ENCODE peak calls at places on chromosomes 13 and 19, in five cellular contexts. Y is A549, Z is psoas muscle, C is uterus, N is A673. D is an unnamed sample. For H3K4me1, the result is how much of the 10 kb centered on the place peaks cover.

GRCh38 chr13:25180795-25181537 is 8.9 kb upstream of the AMER2 start:
- DNase-seq in Y (no peak), Z (no peak), C (no peak), N (peak), D (no peak)

GRCh38 chr13:29737061-29737460 is 113.4 kb downstream of the UBL3 start:
- DNase-seq in Y (no peak), Z (no peak), C (no peak), N (no peak), D (no peak)

GRCh38 chr19:45294291-45295029 is 28.2 kb downstream of the CKM start:
- DNase-seq in Y (no peak), Z (peak), C (no peak), N (no peak), D (no peak)

GRCh38 chr13:103931396-103931795 is 865.2 kb upstream of the SLC10A2 start:
- DNase-seq in Y (no peak), Z (no peak), C (no peak), N (peak), D (no peak)

GRCh38 chr13:95471960-95472359 is 80.6 kb upstream of the CLDN10 start:
- DNase-seq in Y (no peak), Z (no peak), C (no peak), N (no peak), D (no peak)

GRCh38 chr13:50357586-50358118 is 342.4 kb downstream of the KCNRG start:
- DNase-seq in Y (no peak), Z (no peak), C (peak), N (no peak), D (peak)

GRCh38 chr19:40210919-40211318 is 7.3 kb downstream of the TTC9B start:
- DNase-seq in Y (no peak), Z (no peak), C (no peak), N (no peak), D (no peak)

GRCh38 chr19:20472854-20473253 is 92.7 kb downstream of the ZNF737 start:
- DNase-seq in Y (no peak), Z (no peak), C (no peak), N (no peak), D (no peak)

GRCh38 chr19:51531349-51532315 is at the start of gene SIGLEC6:
- DNase-seq in Y (no peak), Z (peak), C (peak), N (no peak), D (no peak)

GRCh38 chr13:95246292-95247082 is 54.8 kb downstream of the ABCC4 start:
- DNase-seq in Y (no peak), Z (no peak), C (no peak), N (no peak), D (no peak)

GRCh38 chr19:3398114-3398899 is 31.9 kb downstream of the NFIC start:
- DNase-seq in Y (no peak), Z (peak), C (peak), N (no peak), D (no peak)

GRCh38 chr19:4369888-4370260 is 26.5 kb downstream of the MPND start:
- DNase-seq in Y (no peak), Z (peak), C (no peak), N (peak), D (peak)

GRCh38 chr19:10105241-10106099 is 692 bp upstream of the PPAN start:
- DNase-seq in Y (no peak), Z (no peak), C (no peak), N (no peak), D (no peak)

GRCh38 chr13:97302611-97303010 is 80.5 kb downstream of the MBNL2 start:
- DNase-seq in Y (no peak), Z (no peak), C (no peak), N (no peak), D (no peak)

GRCh38 chr13:97298816-97299215 is 76.7 kb downstream of the MBNL2 start:
- DNase-seq in Y (no peak), Z (no peak), C (no peak), N (no peak), D (no peak)

GRCh38 chr13:97306106-97306505 is 84.0 kb downstream of the MBNL2 start:
- DNase-seq in Y (no peak), Z (no peak), C (no peak), N (no peak), D (no peak)

GRCh38 chr13:97300871-97301270 is 78.7 kb downstream of the MBNL2 start:
- DNase-seq in Y (no peak), Z (no peak), C (no peak), N (no peak), D (peak)

DNA sequence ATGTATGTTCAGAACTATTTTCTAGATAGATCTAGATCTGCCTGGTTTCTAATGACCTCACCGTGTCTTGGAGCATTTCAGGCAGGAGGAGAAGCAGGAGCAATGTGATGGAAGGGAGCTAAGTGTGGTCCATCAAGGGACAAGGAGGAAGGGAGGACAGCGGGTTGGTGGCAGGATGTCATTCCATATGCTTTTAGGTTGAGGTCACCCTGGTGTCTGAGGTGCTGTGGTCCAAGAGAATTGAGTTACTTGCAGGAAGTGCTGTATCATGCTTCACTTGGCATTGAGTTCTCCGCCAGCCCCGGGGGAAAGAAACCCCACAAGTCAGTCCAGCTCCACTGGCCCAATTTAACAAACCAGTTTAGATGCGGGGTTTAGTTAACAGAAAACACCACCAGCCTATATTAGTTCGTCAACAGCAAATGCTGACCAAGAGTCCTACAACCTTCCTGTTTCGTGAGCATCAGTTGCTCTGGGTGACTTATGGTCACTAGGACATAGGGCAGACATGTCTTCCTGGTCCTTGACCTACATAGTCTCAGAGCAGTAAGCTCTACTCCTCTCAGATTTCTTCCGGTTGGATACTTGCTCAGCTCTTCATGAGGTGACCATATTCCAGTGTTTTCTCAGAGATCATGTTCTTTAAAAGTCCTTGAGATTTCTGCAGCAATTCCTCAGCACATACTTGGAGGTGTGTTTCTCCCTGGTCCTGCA is 79.4 kb downstream of the MBNL2 start:
- DNase-seq in Y (no peak), Z (no peak), C (no peak), N (no peak), D (peak)
- H3K4me1 ChIP-seq in Y (half or more), Z (half or more), C (under half), N (under half), D (under half)

DNA sequence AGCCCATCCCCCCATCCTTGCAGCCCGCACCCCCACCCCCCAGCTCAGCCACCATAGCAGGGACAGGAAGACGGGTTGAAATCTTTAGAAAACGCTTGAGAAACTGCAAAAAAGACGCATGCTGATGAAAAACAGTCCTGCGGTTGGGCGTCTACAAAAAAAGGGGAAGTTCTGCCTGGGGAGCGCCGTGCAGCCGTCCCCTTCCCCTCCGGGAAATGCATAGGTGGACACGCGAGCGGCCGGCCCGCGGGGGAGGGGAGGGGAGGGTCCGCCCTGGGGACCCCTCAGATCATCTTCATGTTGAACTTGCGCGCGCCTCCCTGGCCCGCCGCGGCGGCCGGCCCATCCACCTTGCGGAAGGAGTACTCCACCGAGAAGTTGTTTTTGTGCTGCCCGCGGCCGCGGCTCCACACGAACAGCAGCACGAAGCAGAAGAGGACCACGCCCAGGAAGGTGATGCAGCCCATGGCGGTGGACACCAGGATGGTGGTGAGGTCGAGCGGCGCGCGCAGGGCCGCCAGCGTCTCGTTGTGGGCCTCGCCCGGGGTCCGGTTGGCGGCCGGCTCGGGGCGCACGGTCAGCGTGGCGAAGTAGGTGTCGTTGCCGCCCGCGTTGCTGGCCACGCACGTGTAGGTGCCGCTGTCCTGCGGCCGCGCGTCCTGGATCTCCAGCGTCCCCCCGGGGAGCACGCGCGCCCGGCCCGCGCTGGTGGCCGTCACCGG is 7.9 kb upstream of the PEAK3 start:
- DNase-seq in Y (no peak), Z (no peak), C (no peak), N (no peak), D (peak)
- H3K4me3 ChIP-seq in Y (peak), Z (peak), C (no peak), N (peak), D (no peak)

DNA sequence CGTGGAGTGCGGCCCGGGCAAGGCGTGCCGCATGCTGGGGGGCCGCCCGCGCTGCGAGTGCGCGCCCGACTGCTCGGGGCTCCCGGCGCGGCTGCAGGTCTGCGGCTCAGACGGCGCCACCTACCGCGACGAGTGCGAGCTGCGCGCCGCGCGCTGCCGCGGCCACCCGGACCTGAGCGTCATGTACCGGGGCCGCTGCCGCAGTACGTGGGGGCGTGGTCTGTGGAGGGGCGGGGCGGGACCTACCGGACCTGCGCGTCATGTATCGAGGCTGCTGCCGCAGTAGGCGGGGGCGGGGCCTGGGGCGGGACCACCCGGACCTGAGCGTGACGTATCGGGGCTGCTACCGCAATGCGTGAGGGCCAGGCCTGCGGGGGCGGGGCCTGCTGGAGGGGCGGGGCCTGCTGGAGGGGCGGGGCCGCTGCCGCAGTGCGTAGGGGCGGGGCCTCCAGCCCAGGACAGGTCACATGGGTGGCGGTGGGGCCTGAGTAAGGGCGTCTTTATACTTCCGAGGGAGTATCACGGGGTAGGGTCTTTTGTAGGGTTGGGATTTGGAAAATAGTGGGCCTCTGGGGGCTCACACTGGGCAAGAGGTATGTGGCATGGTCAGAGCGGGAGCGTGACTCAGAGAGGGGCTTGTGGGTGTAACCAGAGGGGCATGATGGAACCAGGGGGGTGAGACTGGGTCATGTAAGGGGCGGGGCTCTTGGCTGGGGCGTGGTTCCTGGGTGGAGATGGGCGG is 4.3 kb downstream of the FSTL3 start:
- DNase-seq in Y (peak), Z (peak), C (peak), N (peak), D (peak)
- TF ChIP-seq CTCF in Y (peak), Z (peak), C (peak), N (peak), D (peak)

GRCh38 chr13:99206873-99207272 is 6.2 kb downstream of the UBAC2 start:
- DNase-seq in Y (no peak), Z (no peak), C (no peak), N (no peak), D (no peak)
- H3K4me1 ChIP-seq in Y (under half), Z (under half), C (under half), N (under half), D (under half)

GRCh38 chr13:110398564-110399507 is 91.8 kb downstream of the COL4A2 start:
- DNase-seq in Y (no peak), Z (no peak), C (no peak), N (no peak), D (no peak)

GRCh38 chr13:110400786-110401533 is 93.9 kb downstream of the COL4A2 start:
- DNase-seq in Y (no peak), Z (no peak), C (no peak), N (no peak), D (no peak)

GRCh38 chr13:110402301-110403069 is 95.4 kb downstream of the COL4A2 start:
- DNase-seq in Y (no peak), Z (no peak), C (no peak), N (no peak), D (no peak)

GRCh38 chr13:110397445-110397844 is 90.4 kb downstream of the COL4A2 start:
- DNase-seq in Y (no peak), Z (no peak), C (no peak), N (no peak), D (no peak)

GRCh38 chr13:110399801-110400200 is 92.7 kb downstream of the COL4A2 start:
- DNase-seq in Y (no peak), Z (no peak), C (no peak), N (no peak), D (no peak)
- H3K4me3 ChIP-seq in Y (no peak), Z (no peak), C (no peak), N (no peak), D (no peak)

D was measured in BE2C.